ENCODE peak calls at places on chromosomes 7 and 10, in nine cellular contexts. One of them, this sample, is unnamed.

GRCh38 chr10:109393425-109393824 is 529.9 kb downstream of the XPNPEP1 start:
- DNase-seq in kidney epithelial cell: no peak
- DNase-seq in activated naive CD4-positive, alpha-beta T cell: no peak
- DNase-seq in NCI-H446: no peak
- DNase-seq in occipital lobe: no peak
- DNase-seq in stromal cell of bone marrow: no peak
- DNase-seq in endothelial cell: no peak
- DNase-seq in activated CD8-positive, alpha-beta T cell treated with anti-CD3 and anti-CD28 coated beads, Interleukin-2, amount 10 ng/mL, durations not matched to agents 7 days and 5 days: no peak
- DNase-seq in neural crest cell: no peak
- DNase-seq in this sample: no peak

GRCh38 chr7:148500978-148501377 is 89.6 kb upstream of the C7orf33 start:
- DNase-seq in endothelial cell: no peak
- DNase-seq in NCI-H446: no peak
- DNase-seq in kidney epithelial cell: no peak
- DNase-seq in stromal cell of bone marrow: no peak
- DNase-seq in activated naive CD4-positive, alpha-beta T cell: no peak
- DNase-seq in occipital lobe: no peak
- DNase-seq in neural crest cell: no peak
- DNase-seq in activated CD8-positive, alpha-beta T cell treated with anti-CD3 and anti-CD28 coated beads, Interleukin-2, amount 10 ng/mL, durations not matched to agents 7 days and 5 days: no peak
- DNase-seq in this sample: no peak

GRCh38 chr10:32151876-32152275 is 95.7 kb upstream of the KIF5B start:
- DNase-seq in activated CD8-positive, alpha-beta T cell treated with anti-CD3 and anti-CD28 coated beads, Interleukin-2, amount 10 ng/mL, durations not matched to agents 7 days and 5 days: no peak
- DNase-seq in neural crest cell: no peak
- DNase-seq in NCI-H446: no peak
- DNase-seq in occipital lobe: no peak
- DNase-seq in endothelial cell: no peak
- DNase-seq in kidney epithelial cell: no peak
- DNase-seq in stromal cell of bone marrow: no peak
- DNase-seq in activated naive CD4-positive, alpha-beta T cell: no peak
- DNase-seq in this sample: no peak

GRCh38 chr7:130154501-130155317 is 50.5 kb downstream of the TMEM209 start:
- DNase-seq in neural crest cell: no peak
- DNase-seq in activated naive CD4-positive, alpha-beta T cell: no peak
- DNase-seq in stromal cell of bone marrow: no peak
- DNase-seq in occipital lobe: no peak
- DNase-seq in endothelial cell: peak
- DNase-seq in kidney epithelial cell: no peak
- DNase-seq in activated CD8-positive, alpha-beta T cell treated with anti-CD3 and anti-CD28 coated beads, Interleukin-2, amount 10 ng/mL, durations not matched to agents 7 days and 5 days: no peak
- DNase-seq in NCI-H446: peak
- DNase-seq in this sample: no peak

GRCh38 chr7:70693690-70694356 is 438.1 kb upstream of the GALNT17 start:
- DNase-seq in stromal cell of bone marrow: no peak
- DNase-seq in kidney epithelial cell: no peak
- DNase-seq in NCI-H446: peak
- DNase-seq in neural crest cell: peak
- DNase-seq in endothelial cell: peak
- DNase-seq in activated CD8-positive, alpha-beta T cell treated with anti-CD3 and anti-CD28 coated beads, Interleukin-2, amount 10 ng/mL, durations not matched to agents 7 days and 5 days: peak
- DNase-seq in activated naive CD4-positive, alpha-beta T cell: no peak
- DNase-seq in occipital lobe: peak
- DNase-seq in this sample: peak

GRCh38 chr7:5435291-5436002 is 11.8 kb upstream of the TNRC18 start:
- DNase-seq in occipital lobe: no peak
- DNase-seq in NCI-H446: no peak
- DNase-seq in kidney epithelial cell: no peak
- DNase-seq in neural crest cell: no peak
- DNase-seq in stromal cell of bone marrow: no peak
- DNase-seq in activated CD8-positive, alpha-beta T cell treated with anti-CD3 and anti-CD28 coated beads, Interleukin-2, amount 10 ng/mL, durations not matched to agents 7 days and 5 days: no peak
- DNase-seq in activated naive CD4-positive, alpha-beta T cell: no peak
- DNase-seq in endothelial cell: no peak
- DNase-seq in this sample: no peak

GRCh38 chr7:98879198-98879988 is 1.1 kb downstream of the TRRAP start:
- DNase-seq in activated CD8-positive, alpha-beta T cell treated with anti-CD3 and anti-CD28 coated beads, Interleukin-2, amount 10 ng/mL, durations not matched to agents 7 days and 5 days: peak
- DNase-seq in kidney epithelial cell: no peak
- DNase-seq in occipital lobe: no peak
- DNase-seq in neural crest cell: no peak
- DNase-seq in activated naive CD4-positive, alpha-beta T cell: no peak
- DNase-seq in NCI-H446: no peak
- DNase-seq in endothelial cell: no peak
- DNase-seq in stromal cell of bone marrow: no peak
- DNase-seq in this sample: peak

GRCh38 chr7:121076350-121077164 is 88.0 kb downstream of the CPED1 start:
- DNase-seq in activated naive CD4-positive, alpha-beta T cell: no peak
- DNase-seq in NCI-H446: no peak
- DNase-seq in endothelial cell: no peak
- DNase-seq in kidney epithelial cell: peak
- DNase-seq in stromal cell of bone marrow: no peak
- DNase-seq in activated CD8-positive, alpha-beta T cell treated with anti-CD3 and anti-CD28 coated beads, Interleukin-2, amount 10 ng/mL, durations not matched to agents 7 days and 5 days: no peak
- DNase-seq in neural crest cell: no peak
- DNase-seq in occipital lobe: no peak
- DNase-seq in this sample: no peak

GRCh38 chr10:62381385-62382102 is 7.4 kb downstream of the ZNF365 start:
- DNase-seq in kidney epithelial cell: no peak
- DNase-seq in stromal cell of bone marrow: no peak
- DNase-seq in NCI-H446: no peak
- DNase-seq in activated naive CD4-positive, alpha-beta T cell: no peak
- DNase-seq in neural crest cell: no peak
- DNase-seq in endothelial cell: no peak
- DNase-seq in activated CD8-positive, alpha-beta T cell treated with anti-CD3 and anti-CD28 coated beads, Interleukin-2, amount 10 ng/mL, durations not matched to agents 7 days and 5 days: no peak
- DNase-seq in occipital lobe: peak
- DNase-seq in this sample: no peak

GRCh38 chr7:54560183-54560582 is 18.0 kb downstream of the VSTM2A start:
- DNase-seq in occipital lobe: no peak
- DNase-seq in activated naive CD4-positive, alpha-beta T cell: no peak
- DNase-seq in endothelial cell: no peak
- DNase-seq in stromal cell of bone marrow: no peak
- DNase-seq in kidney epithelial cell: no peak
- DNase-seq in NCI-H446: no peak
- DNase-seq in neural crest cell: no peak
- DNase-seq in activated CD8-positive, alpha-beta T cell treated with anti-CD3 and anti-CD28 coated beads, Interleukin-2, amount 10 ng/mL, durations not matched to agents 7 days and 5 days: no peak
- DNase-seq in this sample: no peak

This sample was measured in activated CD4-positive, alpha-beta T cell treated with anti-CD3 and anti-CD28 coated beads, Interleukin-2, amount 10 ng/mL, durations not matched to agents 24 days and 14 days.